ENCODE peak calls at places on chromosomes 4 and X, in seven cellular contexts. A, H, Q, W, K, G and Y are unnamed samples.

GRCh38 chr4:78704981-78705757 is 71.0 kb upstream of the BMP2K start:
- DNase-seq in W (no peak), G (peak; percentile 94), A (no peak), K (no peak), Q (no peak), H (peak; percentile 49), Y (no peak)

GRCh38 chrX:68090266-68090665 is 343.0 kb downstream of the OPHN1 start:
- DNase-seq in G (no peak), K (no peak), H (no peak), A (no peak), W (no peak), Q (no peak), Y (no peak)

GRCh38 chr4:6749340-6750171 is 33.0 kb upstream of the KIAA0232 start:
- DNase-seq in K (peak; percentile 94), H (peak; percentile 9), G (peak; percentile 81), A (no peak), Q (no peak), W (no peak), Y (peak; percentile 80)

GRCh38 chr4:180164799-180165198 is 2078.4 kb upstream of the TENM3 start:
- DNase-seq in G (no peak), K (no peak), W (no peak), A (no peak), Q (no peak), H (no peak), Y (no peak)

GRCh38 chr4:186304816-186305520 is 39.0 kb downstream of the F11 start:
- DNase-seq in K (no peak), Q (no peak), H (no peak), W (no peak), G (peak; percentile 21), A (no peak), Y (no peak)

GRCh38 chrX:69279234-69279633 is 114.0 kb upstream of the PJA1 start:
- DNase-seq in K (no peak), W (no peak), A (no peak), Q (no peak), G (no peak), H (no peak), Y (no peak)

GRCh38 chr4:77538144-77538543 is 67.5 kb upstream of the CXCL13 start:
- DNase-seq in A (no peak), W (no peak), Q (no peak), G (peak; percentile 60), K (no peak), H (peak; percentile 25), Y (no peak)

GRCh38 chr4:64781737-64782326 is 372.6 kb upstream of the TECRL start:
- DNase-seq in Q (peak; percentile 0), K (no peak), H (peak; percentile 7), W (no peak), A (no peak), G (peak; percentile 42), Y (no peak)

GRCh38 chrX:98071331-98071730 is 1187.6 kb downstream of the RPA4 start:
- DNase-seq in G (no peak), Q (no peak), A (no peak), K (no peak), H (no peak), W (peak; percentile 30), Y (no peak)

GRCh38 chr4:69078852-69079251 is 17.4 kb upstream of the UGT2B7 start:
- DNase-seq in A (no peak), G (no peak), K (no peak), Q (no peak), W (no peak), H (no peak), Y (no peak)

GRCh38 chrX:9786839-9787635 is 808 bp downstream of the SHROOM2 start:
- DNase-seq in H (no peak), K (no peak), W (peak; percentile 64), Q (peak; percentile 0), A (no peak), G (no peak), Y (no peak)

GRCh38 chr4:42167709-42168108 is 15.3 kb upstream of the BEND4 start:
- DNase-seq in A (no peak), Q (no peak), G (no peak), W (peak; percentile 52), K (no peak), H (no peak), Y (no peak)

GRCh38 chr4:153683763-153684181 is 308 bp upstream of the TLR2 start:
- DNase-seq in W (peak; percentile 56), H (no peak), G (no peak), K (no peak), Q (no peak), A (no peak), Y (no peak)

GRCh38 chr4:184293552-184293951 is 75.9 kb upstream of the ENPP6 start:
- DNase-seq in K (peak; percentile 42), Q (no peak), G (no peak), W (no peak), H (no peak), A (no peak), Y (peak; percentile 67)

GRCh38 chr4:105715692-105716278 is 7.2 kb downstream of the GSTCD start:
- DNase-seq in K (no peak), H (peak; percentile 37), A (no peak), Q (no peak), G (peak; percentile 67), W (no peak), Y (no peak)

GRCh38 chrX:16516473-16516872 is 133.5 kb upstream of the S100G start:
- DNase-seq in A (no peak), Q (no peak), W (no peak), K (no peak), G (peak; percentile 5), H (no peak), Y (no peak)